ENCODE peak calls at places on chromosomes 13 and 19, in six cellular contexts. V is K562, S is left lung, K is Panc1, U is right cardiac atrium, M is Right ventricle myocardium superior. L is an unnamed sample.
A peak's percentile ranks its signal among the peaks of the same experiment; 100 is the strongest.

GRCh38 chr19:50910722-50911121 is 473 bp downstream of the KLK4 start:
- ATAC-seq in K (no peak), M (no peak), U (no peak), S (no peak), V (no peak), L (no peak)

GRCh38 chr19:19546751-19547162 is 8.7 kb downstream of the CILP2 start:
- ATAC-seq in U (peak; percentile 9), M (peak; percentile 82), K (no peak), V (no peak), S (no peak), L (peak; percentile 22)

GRCh38 chr13:111183959-111184684 is 69.0 kb downstream of the ARHGEF7 start:
- ATAC-seq in K (no peak), S (no peak), U (no peak), V (no peak), M (peak; percentile 7), L (no peak)

GRCh38 chr19:52602931-52603330 is 32.8 kb downstream of the ZNF701 start:
- ATAC-seq in V (no peak), K (no peak), S (no peak), U (no peak), M (no peak), L (no peak)

GRCh38 chr19:34243876-34244578 is 10.3 kb upstream of the GARRE1 start:
- ATAC-seq in M (peak; percentile 51), S (no peak), K (peak; percentile 48), U (no peak), V (no peak), L (no peak)

GRCh38 chr19:50565984-50566903 is 2.0 kb downstream of the LRRC4B start:
- ATAC-seq in K (no peak), U (no peak), V (no peak), M (no peak), S (no peak), L (no peak)

GRCh38 chr19:3752492-3752891 is 9.0 kb downstream of the APBA3 start:
- ATAC-seq in K (no peak), M (no peak), S (no peak), U (no peak), V (no peak), L (no peak)

GRCh38 chr19:45994456-45994988 is 745 bp upstream of the CCDC61 start:
- ATAC-seq in S (peak; percentile 8), K (peak; percentile 33), M (peak; percentile 6), V (peak; percentile 11), U (peak; percentile 1), L (no peak)